ENCODE peak calls at places on chromosomes 12 and 14, in eight cellular contexts. Z, T, E, W, O, K, N and L are unnamed samples.

GRCh38 chr12:53939141-53940108 is 794 bp downstream of the HOXC13 start:
- DNase-seq in O (no peak), N (no peak), Z (no peak), T (no peak), W (peak), K (peak), E (no peak), L (peak)

GRCh38 chr14:31834616-31835015 is 242.5 kb upstream of the ARHGAP5 start:
- DNase-seq in Z (no peak), T (no peak), O (no peak), E (no peak), N (no peak), K (no peak), W (no peak), L (no peak)

GRCh38 chr14:91177073-91177796 is 63.4 kb downstream of the DGLUCY start:
- DNase-seq in W (peak), Z (peak), T (peak), E (no peak), K (peak), O (peak), N (no peak), L (peak)

GRCh38 chr14:64442300-64442988 is 22.9 kb upstream of the AKAP5 start:
- DNase-seq in Z (no peak), T (no peak), E (no peak), N (no peak), K (no peak), O (no peak), W (no peak), L (no peak)

GRCh38 chr14:24179294-24179960 is 7.5 kb downstream of the REC8 start:
- DNase-seq in T (no peak), E (no peak), O (no peak), N (no peak), W (no peak), K (no peak), Z (no peak), L (no peak)

GRCh38 chr12:86772688-86773087 is 516.5 kb upstream of the MGAT4C start:
- DNase-seq in W (peak), T (no peak), K (peak), N (no peak), O (no peak), E (no peak), Z (no peak), L (no peak)

GRCh38 chr14:35286707-35287106 is 5.5 kb upstream of the PSMA6 start:
- DNase-seq in T (no peak), O (no peak), E (no peak), Z (no peak), W (no peak), K (no peak), N (no peak), L (no peak)

GRCh38 chr12:24944598-24944975 is 4.3 kb downstream of the BCAT1 start:
- DNase-seq in E (no peak), N (no peak), W (no peak), Z (no peak), T (no peak), O (no peak), K (no peak), L (no peak)

GRCh38 chr14:77478796-77479195 is 19.8 kb downstream of the ISM2 start:
- DNase-seq in T (no peak), N (no peak), K (no peak), W (no peak), Z (no peak), O (no peak), E (no peak), L (no peak)

GRCh38 chr12:131710464-131711457 is at the start of gene SFSWAP:
- DNase-seq in O (peak), N (peak), K (peak), E (peak), W (peak), T (peak), Z (peak), L (peak)

GRCh38 chr12:108854055-108854452 is 3.3 kb downstream of the SSH1 start:
- DNase-seq in W (peak), O (peak), Z (no peak), K (peak), E (no peak), T (no peak), N (peak), L (no peak)

GRCh38 chr14:50488521-50488920 is 43.8 kb downstream of the MAP4K5 start:
- DNase-seq in E (no peak), Z (no peak), K (no peak), O (no peak), N (no peak), T (no peak), W (no peak), L (no peak)

GRCh38 chr14:53501361-53502320 is 348.5 kb upstream of the DDHD1 start:
- DNase-seq in W (peak), N (peak), O (peak), T (no peak), E (no peak), Z (no peak), K (no peak), L (no peak)

GRCh38 chr14:104116544-104117340 is 21.6 kb upstream of the KIF26A start:
- DNase-seq in T (no peak), O (no peak), W (no peak), N (no peak), E (no peak), Z (no peak), K (no peak), L (no peak)

GRCh38 chr12:26297386-26298070 is 102.2 kb downstream of the SSPN start:
- DNase-seq in W (no peak), E (no peak), Z (no peak), K (no peak), O (no peak), T (no peak), N (no peak), L (no peak)

GRCh38 chr12:75853621-75854020 is 178.0 kb downstream of the PHLDA1 start:
- DNase-seq in W (no peak), N (no peak), E (no peak), T (no peak), K (no peak), Z (no peak), O (no peak), L (no peak)

GRCh38 chr12:6116481-6117021 is 7.9 kb downstream of the VWF start:
- DNase-seq in T (no peak), K (no peak), E (no peak), O (peak), Z (no peak), W (no peak), N (no peak), L (no peak)

GRCh38 chr12:121346747-121347146 is 5.5 kb downstream of the ANAPC5 start:
- DNase-seq in N (no peak), O (no peak), K (no peak), E (no peak), W (no peak), T (no peak), Z (no peak), L (no peak)

GRCh38 chr14:53670701-53671100 is 285.9 kb downstream of the BMP4 start:
- DNase-seq in T (no peak), N (peak), Z (no peak), K (no peak), W (peak), E (no peak), O (peak), L (no peak)

GRCh38 chr14:32609388-32609787 is 280.3 kb downstream of the AKAP6 start:
- DNase-seq in K (no peak), N (no peak), T (no peak), Z (no peak), E (no peak), O (no peak), W (no peak), L (no peak)

GRCh38 chr14:90750701-90751100 is 65.5 kb downstream of the TTC7B start:
- DNase-seq in W (no peak), O (no peak), Z (no peak), K (no peak), N (no peak), E (no peak), T (no peak), L (no peak)

GRCh38 chr12:79512068-79512467 is 178.7 kb downstream of the PAWR start:
- DNase-seq in O (no peak), W (no peak), E (no peak), N (no peak), T (no peak), K (peak), Z (no peak), L (no peak)

GRCh38 chr14:99325016-99325415 is 53.0 kb upstream of the BCL11B start:
- DNase-seq in T (no peak), Z (no peak), N (no peak), O (no peak), K (no peak), E (no peak), W (no peak), L (no peak)

GRCh38 chr14:28770574-28770973 is 4.0 kb downstream of the FOXG1 start:
- DNase-seq in E (no peak), W (no peak), Z (no peak), N (no peak), O (no peak), T (no peak), K (no peak), L (no peak)

GRCh38 chr12:101018540-101018939 is 191.5 kb downstream of the SLC5A8 start:
- DNase-seq in E (no peak), N (peak), Z (no peak), K (peak), O (peak), T (peak), W (peak), L (peak)

GRCh38 chr14:72352012-72352411 is 419.8 kb downstream of the RGS6 start:
- DNase-seq in W (no peak), O (no peak), N (no peak), E (no peak), K (no peak), Z (no peak), T (no peak), L (no peak)

GRCh38 chr14:81509838-81510452 is 23.7 kb downstream of the SEL1L start:
- DNase-seq in E (no peak), O (no peak), W (peak), N (no peak), Z (no peak), T (no peak), K (no peak), L (no peak)

GRCh38 chr14:38721822-38722431 is 381.1 kb downstream of the SEC23A start:
- DNase-seq in O (peak), Z (peak), K (peak), W (peak), T (peak), E (no peak), N (no peak), L (peak)

GRCh38 chr12:104656921-104657320 is 200.2 kb downstream of the CHST11 start:
- DNase-seq in T (no peak), E (no peak), K (no peak), W (peak), Z (no peak), O (no peak), N (peak), L (no peak)